ENCODE peak calls at places on chromosomes 1 and 21, in nine cellular contexts. P, Q, X, Y, U, E, B, G and W are unnamed samples. For H3K4me1, the result is how much of the 10 kb centered on the place peaks cover.

GRCh38 chr1:43303477-43304286 is 2.9 kb downstream of the TIE1 start:
- DNase-seq in P (no peak), Q (no peak), X (peak), Y (no peak), U (no peak), E (no peak), B (peak), G (no peak), W (peak)

GRCh38 chr1:47785561-47786271 is 211.5 kb downstream of the TRABD2B start:
- DNase-seq in P (no peak), Q (peak), X (no peak), Y (peak), U (no peak), E (no peak), B (peak), G (no peak), W (no peak)

GRCh38 chr1:198560093-198560638 is 19.7 kb upstream of the ATP6V1G3 start:
- DNase-seq in P (no peak), Q (peak), X (no peak), Y (no peak), U (no peak), E (no peak), B (no peak), G (no peak), W (no peak)

GRCh38 chr1:24112381-24113169 is 640 bp upstream of the MYOM3 start:
- DNase-seq in P (peak), Q (peak), X (peak), Y (peak), U (peak), E (peak), B (peak), G (peak), W (no peak)

GRCh38 chr1:162444903-162445302 is 33.0 kb upstream of the SH2D1B start:
- DNase-seq in P (no peak), Q (no peak), X (no peak), Y (no peak), U (no peak), E (no peak), B (no peak), G (no peak), W (no peak)

GRCh38 chr1:26321315-26322041 is 3.7 kb downstream of the CD52 start:
- DNase-seq in P (peak), Q (peak), X (peak), Y (peak), U (peak), E (peak), B (peak), G (peak), W (peak)

GRCh38 chr1:58708166-58708565 is 8.3 kb upstream of the MYSM1 start:
- DNase-seq in P (no peak), Q (no peak), X (no peak), Y (no peak), U (no peak), E (no peak), B (no peak), G (no peak), W (no peak)

GRCh38 chr21:45228656-45229240 is 58.9 kb downstream of the POFUT2 start:
- DNase-seq in P (no peak), Q (no peak), X (no peak), Y (no peak), U (no peak), E (no peak), B (no peak), G (no peak), W (no peak)

GRCh38 chr1:39901486-39902120 is at the start of gene MYCL:
- DNase-seq in P (peak), Q (peak), X (peak), Y (peak), U (no peak), E (peak), B (peak), G (peak), W (peak)

GRCh38 chr1:99005142-99005491 is 456 bp upstream of the PLPPR5 start:
- DNase-seq in P (no peak), Q (no peak), X (no peak), Y (peak), U (no peak), E (no peak), B (peak), G (no peak), W (peak)

GRCh38 chr1:8937701-8938100 is 8.0 kb upstream of the CA6 start:
- DNase-seq in P (no peak), Q (no peak), X (no peak), Y (no peak), U (no peak), E (no peak), B (no peak), G (no peak), W (no peak)

GRCh38 chr1:27338751-27339150 is 3.1 kb upstream of the SYTL1 start:
- DNase-seq in P (no peak), Q (no peak), X (no peak), Y (no peak), U (no peak), E (no peak), B (peak), G (no peak), W (no peak)

GRCh38 chr1:66231162-66232077 is 302.5 kb upstream of the SGIP1 start:
- DNase-seq in P (no peak), Q (peak), X (no peak), Y (no peak), U (no peak), E (no peak), B (no peak), G (no peak), W (no peak)
- H3K4me1 ChIP-seq in P (under half), Q (under half), X (under half), Y (under half), U (under half), E (under half), B (under half), G (under half), W (under half)

GRCh38 chr1:150173161-150173585 is 23.5 kb downstream of the PLEKHO1 start:
- DNase-seq in P (no peak), Q (no peak), X (peak), Y (no peak), U (no peak), E (no peak), B (no peak), G (no peak), W (no peak)
- H3K4me3 ChIP-seq in P (no peak), Q (no peak), X (no peak), Y (no peak), U (no peak), E (no peak), B (no peak), G (no peak), W (peak)

GRCh38 chr1:93813076-93813475 is 65.9 kb downstream of the DNTTIP2 start:
- DNase-seq in P (no peak), Q (peak), X (no peak), Y (no peak), U (no peak), E (no peak), B (no peak), G (no peak), W (no peak)
- TF ChIP-seq CTCF in P (no peak), Q (peak), X (no peak), Y (peak), U (no peak), E (no peak), B (no peak), G (no peak), W (no peak)

DNA sequence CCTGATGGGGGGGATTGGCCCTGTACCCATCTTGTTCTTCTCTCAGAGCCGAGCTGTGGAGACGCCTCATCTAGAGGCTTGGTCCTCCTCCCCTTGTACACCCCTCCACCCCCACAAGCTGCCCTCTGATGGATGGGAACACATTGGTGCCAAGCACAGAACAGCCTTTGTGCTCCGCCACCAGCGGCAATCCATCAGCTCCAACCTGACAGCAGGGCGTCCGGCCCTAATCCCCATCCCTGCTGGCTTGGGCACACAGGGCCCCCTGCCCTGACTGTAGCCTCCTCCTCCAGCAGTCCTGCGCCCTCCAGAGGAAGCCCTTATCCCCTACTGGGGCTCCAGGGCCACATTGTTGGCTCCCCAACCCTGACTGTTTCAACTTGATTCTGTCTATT is 3.8 kb upstream of the MYOG start:
- DNase-seq in P (no peak), Q (no peak), X (no peak), Y (no peak), U (no peak), E (no peak), B (no peak), G (no peak), W (no peak)
- H3K4me1 ChIP-seq in P (under half), Q (under half), X (under half), Y (under half), U (under half), E (under half), B (under half), G (under half), W (under half)

GRCh38 chr1:4638347-4638734 is 16.1 kb upstream of the AJAP1 start:
- DNase-seq in P (no peak), Q (no peak), X (no peak), Y (no peak), U (no peak), E (no peak), B (no peak), G (no peak), W (no peak)
- H3K4me3 ChIP-seq in P (no peak), Q (no peak), X (no peak), Y (no peak), U (no peak), E (no peak), B (no peak), G (no peak), W (no peak)

DNA sequence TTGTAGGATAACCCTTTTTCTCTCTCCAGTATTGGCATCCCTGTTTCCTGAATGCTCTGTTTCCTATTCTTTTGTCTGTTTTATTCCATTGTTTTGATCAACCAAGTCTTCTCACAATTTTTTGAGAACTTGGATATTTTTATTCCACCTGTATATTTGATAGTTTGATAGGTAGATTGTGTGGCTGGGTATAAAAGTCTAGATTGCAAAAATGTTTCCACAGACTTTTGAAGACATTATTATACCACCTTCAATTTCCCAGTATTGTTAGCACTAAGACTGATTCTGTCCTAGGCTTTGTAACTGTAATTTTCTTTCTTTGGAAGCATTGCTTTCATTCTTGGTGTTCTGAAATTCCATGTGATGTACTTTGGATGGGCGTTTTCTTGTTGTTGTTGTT is 9.6 kb upstream of the DNAJC11 start:
- DNase-seq in P (no peak), Q (no peak), X (no peak), Y (no peak), U (no peak), E (no peak), B (no peak), G (no peak), W (no peak)
- TF ChIP-seq CTCF in P (no peak), Q (no peak), X (no peak), Y (no peak), U (no peak), E (no peak), B (no peak), G (no peak), W (no peak)

DNA sequence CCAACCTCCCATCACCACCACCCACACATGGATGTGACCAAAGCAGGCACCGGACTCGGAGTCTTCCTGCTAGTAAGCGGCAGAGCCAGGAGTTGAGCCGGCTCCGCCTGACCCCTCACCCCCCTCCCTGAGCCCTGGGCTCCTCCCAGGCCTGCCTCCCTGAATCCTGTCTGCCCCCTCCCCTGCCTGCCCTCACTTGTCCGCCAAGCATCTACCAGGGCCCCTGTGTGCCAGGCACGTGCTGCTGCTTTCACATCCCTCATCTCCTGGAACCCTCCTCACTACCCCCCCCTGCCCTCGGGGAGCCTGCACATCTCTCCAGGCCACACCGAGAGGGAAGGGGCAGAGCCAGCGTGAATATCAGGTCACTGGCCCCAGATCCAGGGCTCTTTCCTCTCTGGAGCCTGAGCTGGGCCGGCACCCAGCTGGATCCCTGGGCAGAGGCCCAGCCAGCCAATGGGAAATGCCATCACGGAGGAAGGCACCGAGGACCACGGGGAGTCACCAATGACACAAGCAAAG is 23.1 kb downstream of the KCNN3 start:
- DNase-seq in P (no peak), Q (no peak), X (no peak), Y (no peak), U (no peak), E (no peak), B (no peak), G (no peak), W (no peak)
- H3K4me1 ChIP-seq in P (under half), Q (under half), X (under half), Y (under half), U (under half), E (half or more), B (under half), G (under half), W (under half)